ENCODE peak calls at places on chromosome 12, in seven cellular contexts. Q is HCT116; K is CD8-positive, alpha-beta memory T cell; B is breast epithelium; A is IMR-90; Z is psoas muscle; L is A549. G is an unnamed sample. For H3K9me3, the result is how much of the 10 kb centered on the place peaks cover.

GRCh38 chr12:105053116-105053572 is 31.1 kb downstream of the ALDH1L2 start:
- DNase-seq in Q (peak), K (peak), B (peak), A (peak), Z (peak), L (peak), G (peak)

GRCh38 chr12:121776190-121777098 is 17.0 kb downstream of the RHOF start:
- DNase-seq in Q (no peak), K (peak), B (peak), A (peak), Z (peak), L (peak), G (no peak)

GRCh38 chr12:107593713-107594381 is 91.8 kb upstream of the PWP1 start:
- DNase-seq in Q (no peak), K (no peak), B (no peak), A (no peak), Z (no peak), L (peak), G (no peak)

GRCh38 chr12:27709932-27710591 is 570 bp upstream of the MRPS35 start:
- DNase-seq in Q (no peak), K (no peak), B (no peak), A (peak), Z (no peak), L (peak), G (no peak)

GRCh38 chr12:19967486-19967885 is 400.9 kb upstream of the PDE3A start:
- DNase-seq in Q (no peak), K (no peak), B (no peak), A (peak), Z (no peak), L (peak), G (no peak)

GRCh38 chr12:44287545-44287944 is 451.7 kb downstream of the TMEM117 start:
- DNase-seq in Q (no peak), K (no peak), B (no peak), A (peak), Z (no peak), L (no peak), G (no peak)

GRCh38 chr12:122389677-122390076 is 32.8 kb downstream of the CLIP1 start:
- DNase-seq in Q (no peak), K (no peak), B (no peak), A (no peak), Z (no peak), L (no peak), G (no peak)

GRCh38 chr12:52260351-52261210 is 13.9 kb upstream of the KRT86 start:
- DNase-seq in Q (no peak), K (no peak), B (no peak), A (peak), Z (no peak), L (no peak), G (no peak)

GRCh38 chr12:130825771-130826150 is 13.3 kb downstream of the STX2 start:
- DNase-seq in Q (no peak), K (no peak), B (no peak), A (no peak), Z (no peak), L (no peak), G (no peak)

GRCh38 chr12:1885082-1885596 is 33.3 kb downstream of the CACNA2D4 start:
- DNase-seq in Q (no peak), K (no peak), B (no peak), A (no peak), Z (no peak), L (no peak), G (no peak)

GRCh38 chr12:88944403-88944802 is 364.1 kb upstream of the KITLG start:
- DNase-seq in Q (peak), K (no peak), B (no peak), A (peak), Z (no peak), L (peak), G (no peak)

GRCh38 chr12:109308534-109309440 is at the start of gene FOXN4:
- DNase-seq in Q (no peak), K (no peak), B (no peak), A (no peak), Z (no peak), L (no peak), G (no peak)

GRCh38 chr12:119115296-119115905 is 63.3 kb upstream of the HSPB8 start:
- DNase-seq in Q (peak), K (no peak), B (no peak), A (peak), Z (no peak), L (peak), G (no peak)

GRCh38 chr12:115833704-115834103 is 443.8 kb downstream of the MED13L start:
- DNase-seq in Q (no peak), K (no peak), B (no peak), A (no peak), Z (no peak), L (no peak), G (no peak)

GRCh38 chr12:14216405-14217294 is 148.8 kb upstream of the ATF7IP start:
- DNase-seq in Q (no peak), K (no peak), B (no peak), A (peak), Z (no peak), L (no peak), G (no peak)

GRCh38 chr12:56229819-56230448 is at the start of gene SLC39A5:
- DNase-seq in Q (no peak), K (no peak), B (no peak), A (no peak), Z (no peak), L (no peak), G (no peak)

GRCh38 chr12:81369175-81369574 is 291.3 kb downstream of the ACSS3 start:
- DNase-seq in Q (no peak), K (no peak), B (no peak), A (no peak), Z (no peak), L (no peak), G (no peak)

GRCh38 chr12:54173906-54174471 is 14.8 kb downstream of the SMUG1 start:
- DNase-seq in Q (no peak), K (no peak), B (no peak), A (no peak), Z (no peak), L (no peak), G (no peak)

GRCh38 chr12:78210494-78210860 is 379.8 kb downstream of the NAV3 start:
- DNase-seq in Q (no peak), K (no peak), B (no peak), A (no peak), Z (no peak), L (no peak), G (no peak)

GRCh38 chr12:101948365-101948764 is 71.0 kb downstream of the DRAM1 start:
- DNase-seq in Q (no peak), K (no peak), B (no peak), A (no peak), Z (no peak), L (no peak), G (no peak)

GRCh38 chr12:3973939-3974644 is 100.9 kb upstream of the PARP11 start:
- DNase-seq in Q (no peak), K (no peak), B (no peak), A (no peak), Z (no peak), L (no peak), G (no peak)

GRCh38 chr12:1205512-1206060 is 214.6 kb downstream of the ERC1 start:
- DNase-seq in Q (no peak), K (no peak), B (no peak), A (peak), Z (no peak), L (no peak), G (no peak)

GRCh38 chr12:124261885-124262284 is 33.0 kb upstream of the RFLNA start:
- DNase-seq in Q (no peak), K (no peak), B (no peak), A (no peak), Z (no peak), L (no peak), G (no peak)

GRCh38 chr12:104697186-104697585 is 240.4 kb downstream of the CHST11 start:
- DNase-seq in Q (no peak), K (no peak), B (no peak), A (no peak), Z (no peak), L (no peak), G (no peak)

GRCh38 chr12:27577688-27578087 is 53.7 kb downstream of the PPFIBP1 start:
- DNase-seq in Q (no peak), K (no peak), B (no peak), A (no peak), Z (no peak), L (no peak), G (no peak)

GRCh38 chr12:119758236-119758635 is 90.3 kb downstream of the PRKAB1 start:
- DNase-seq in Q (no peak), K (no peak), B (no peak), A (no peak), Z (no peak), L (no peak), G (no peak)

GRCh38 chr12:38417101-38417500 is 100.5 kb downstream of the ALG10B start:
- DNase-seq in Q (no peak), K (no peak), B (no peak), A (no peak), Z (no peak), L (no peak), G (no peak)

GRCh38 chr12:93243689-93244513 is 133.8 kb upstream of the NUDT4 start:
- DNase-seq in Q (no peak), K (no peak), B (no peak), A (peak), Z (no peak), L (peak), G (no peak)

GRCh38 chr12:102816816-102817434 is 100.1 kb downstream of the PAH start:
- DNase-seq in Q (peak), K (no peak), B (no peak), A (peak), Z (no peak), L (peak), G (no peak)

GRCh38 chr12:76275511-76276093 is 72.6 kb downstream of the BBS10 start:
- DNase-seq in Q (no peak), K (no peak), B (no peak), A (no peak), Z (no peak), L (no peak), G (no peak)

GRCh38 chr12:67625004-67625403 is 23.5 kb upstream of the DYRK2 start:
- DNase-seq in Q (no peak), K (no peak), B (no peak), A (no peak), Z (no peak), L (no peak), G (no peak)

GRCh38 chr12:132444957-132445883 is 44.7 kb upstream of the FBRSL1 start:
- DNase-seq in Q (no peak), K (peak), B (no peak), A (no peak), Z (no peak), L (no peak), G (no peak)

GRCh38 chr12:58540480-58541299 is 379.6 kb downstream of the LRIG3 start:
- DNase-seq in Q (peak), K (no peak), B (no peak), A (peak), Z (peak), L (peak), G (peak)

GRCh38 chr12:6845395-6845794 is 4.7 kb downstream of the GNB3 start:
- DNase-seq in Q (no peak), K (no peak), B (no peak), A (no peak), Z (no peak), L (no peak), G (no peak)

GRCh38 chr12:56410768-56411167 is 38.5 kb downstream of the TIMELESS start:
- DNase-seq in Q (no peak), K (no peak), B (no peak), A (no peak), Z (no peak), L (no peak), G (no peak)

GRCh38 chr12:109736552-109737108 is 23.0 kb downstream of the FAM222A start:
- DNase-seq in Q (no peak), K (peak), B (peak), A (peak), Z (peak), L (peak), G (no peak)

GRCh38 chr12:63935361-63935760 is 90.9 kb downstream of the SRGAP1 start:
- DNase-seq in Q (no peak), K (no peak), B (no peak), A (no peak), Z (no peak), L (no peak), G (no peak)

GRCh38 chr12:115599251-115599811 is 678.2 kb downstream of the MED13L start:
- DNase-seq in Q (no peak), K (no peak), B (no peak), A (no peak), Z (peak), L (no peak), G (no peak)

GRCh38 chr12:126404293-126404851 is 1339.1 kb downstream of the AACS start:
- DNase-seq in Q (no peak), K (no peak), B (no peak), A (no peak), Z (no peak), L (no peak), G (no peak)
- H3K9me3 ChIP-seq in Q (under half), K (under half), B (under half), A (under half), Z (under half), L (under half), G (under half)

GRCh38 chr12:87305481-87305880 is 723.7 kb downstream of the C12orf50 start:
- DNase-seq in Q (no peak), K (no peak), B (no peak), A (peak), Z (no peak), L (no peak), G (no peak)

GRCh38 chr12:87311206-87311605 is 718.0 kb downstream of the C12orf50 start:
- DNase-seq in Q (no peak), K (no peak), B (no peak), A (peak), Z (no peak), L (no peak), G (no peak)
- H3K4me3 ChIP-seq in Q (no peak), K (no peak), B (no peak), A (no peak), Z (no peak), L (no peak), G (no peak)

GRCh38 chr12:34603382-34604035 is 581.2 kb downstream of the ALG10 start:
- DNase-seq in Q (no peak), K (no peak), B (no peak), A (no peak), Z (no peak), L (no peak), G (no peak)
- H3K9me3 ChIP-seq in Q (under half), K (under half), B (half or more), A (half or more), Z (under half), L (under half), G (under half)

GRCh38 chr12:57473886-57474285 is 5.8 kb downstream of the ARHGAP9 start:
- DNase-seq in Q (no peak), K (no peak), B (no peak), A (no peak), Z (no peak), L (no peak), G (no peak)
- H3K4me3 ChIP-seq in Q (no peak), K (no peak), B (no peak), A (no peak), Z (no peak), L (no peak), G (no peak)

GRCh38 chr12:42126963-42127362 is 17.7 kb downstream of the GXYLT1 start:
- DNase-seq in Q (no peak), K (no peak), B (no peak), A (no peak), Z (no peak), L (no peak), G (no peak)

GRCh38 chr12:42125372-42125767 is 19.3 kb downstream of the GXYLT1 start:
- DNase-seq in Q (no peak), K (no peak), B (no peak), A (no peak), Z (no peak), L (no peak), G (no peak)

GRCh38 chr12:42128888-42129287 is 15.8 kb downstream of the GXYLT1 start:
- DNase-seq in Q (no peak), K (no peak), B (no peak), A (no peak), Z (no peak), L (no peak), G (no peak)

GRCh38 chr12:42128327-42128726 is 16.3 kb downstream of the GXYLT1 start:
- DNase-seq in Q (no peak), K (no peak), B (no peak), A (peak), Z (no peak), L (no peak), G (no peak)

DNA sequence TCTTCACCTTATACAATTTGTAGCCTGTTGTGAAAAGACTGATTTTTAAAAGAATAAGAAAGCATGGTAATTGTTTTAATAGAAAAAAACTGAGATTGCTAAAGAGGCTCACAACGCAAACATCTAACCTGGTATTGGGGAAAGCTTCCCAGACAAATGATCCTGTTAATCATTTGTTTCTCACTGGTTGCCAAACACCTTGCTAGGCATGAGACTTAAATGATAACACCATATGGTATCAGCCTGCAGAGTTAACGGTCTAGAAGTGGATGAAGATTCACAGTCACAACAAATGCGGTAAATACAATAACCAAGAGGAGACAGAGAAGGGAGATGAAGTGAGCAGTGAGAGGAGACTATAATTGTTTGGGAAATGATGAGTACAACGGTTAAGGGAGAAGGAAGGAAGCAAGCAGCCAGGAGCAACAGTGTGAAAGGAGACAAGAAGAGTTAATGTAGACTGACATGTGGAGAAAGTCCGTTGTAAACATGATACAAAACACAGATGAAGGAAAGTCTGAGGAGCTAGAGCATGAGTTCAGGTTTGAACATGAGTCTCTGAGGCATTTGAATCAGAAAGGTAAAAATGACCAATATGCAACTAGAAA is 19.8 kb downstream of the GXYLT1 start:
- DNase-seq in Q (no peak), K (no peak), B (no peak), A (no peak), Z (no peak), L (no peak), G (no peak)
- H3K9me3 ChIP-seq in Q (under half), K (under half), B (under half), A (under half), Z (under half), L (under half), G (under half)

GRCh38 chr12:16458521-16459078 is 111.2 kb downstream of the MGST1 start:
- DNase-seq in Q (no peak), K (no peak), B (no peak), A (peak), Z (no peak), L (no peak), G (no peak)

GRCh38 chr12:16449459-16449858 is 102.0 kb downstream of the MGST1 start:
- DNase-seq in Q (no peak), K (no peak), B (no peak), A (no peak), Z (no peak), L (no peak), G (no peak)

GRCh38 chr12:16454481-16454880 is 107.0 kb downstream of the MGST1 start:
- DNase-seq in Q (no peak), K (no peak), B (no peak), A (peak), Z (no peak), L (no peak), G (no peak)

GRCh38 chr12:16453319-16453718 is 105.9 kb downstream of the MGST1 start:
- DNase-seq in Q (no peak), K (no peak), B (no peak), A (no peak), Z (no peak), L (no peak), G (no peak)
- H3K4me3 ChIP-seq in Q (no peak), K (no peak), B (no peak), A (no peak), Z (no peak), L (no peak), G (no peak)

DNA sequence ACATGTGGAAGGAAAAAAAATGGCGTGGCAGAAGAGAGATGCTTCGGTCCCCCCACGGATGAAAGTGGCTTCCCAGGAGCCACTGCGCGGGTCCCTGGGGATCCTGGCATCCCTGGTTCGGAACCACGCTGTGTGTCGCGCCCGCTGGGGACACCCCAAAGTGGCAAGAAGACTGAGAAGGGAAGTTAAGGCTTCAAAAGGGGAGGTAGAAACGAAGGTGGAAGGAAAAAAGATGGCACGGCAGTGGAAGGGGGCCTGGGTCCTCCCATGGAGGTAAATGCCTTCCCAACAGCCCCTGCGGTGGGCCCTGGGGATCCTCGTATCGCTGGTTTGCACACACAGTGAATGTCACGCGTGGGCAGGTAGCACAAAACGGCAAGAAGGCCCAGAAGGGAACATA is 281.7 kb downstream of the ALG10 start:
- DNase-seq in Q (no peak), K (no peak), B (no peak), A (no peak), Z (no peak), L (no peak), G (no peak)
- H3K9me3 ChIP-seq in Q (under half), K (under half), B (half or more), A (half or more), Z (under half), L (under half), G (under half)

GRCh38 chr12:118036672-118037411 is 20.3 kb downstream of the RFC5 start:
- DNase-seq in Q (no peak), K (no peak), B (no peak), A (no peak), Z (no peak), L (no peak), G (no peak)
- H3K4me3 ChIP-seq in Q (no peak), K (no peak), B (no peak), A (no peak), Z (no peak), L (no peak), G (no peak)

G was measured in keratinocyte.